ENCODE peak calls at places on chromosomes 3 and 15, in four cellular contexts. V is H1, C is K562, T is SK-N-SH. Q is an unnamed sample.

GRCh38 chr15:100332231-100332630 is 9.5 kb downstream of the ADAMTS17 start:
- DNase-seq in V (no peak), C (no peak), T (no peak), Q (no peak)

GRCh38 chr3:150107429-150108175 is 136.9 kb upstream of the PFN2 start:
- DNase-seq in V (no peak), C (no peak), T (no peak), Q (no peak)

GRCh38 chr3:113441051-113441770 is at the start of gene CFAP44:
- DNase-seq in V (peak), C (no peak), T (no peak), Q (peak)

GRCh38 chr15:77591960-77592613 is 40.6 kb downstream of the LINGO1 start:
- DNase-seq in V (no peak), C (no peak), T (no peak), Q (no peak)

GRCh38 chr15:51493892-51494291 is 128.7 kb downstream of the DMXL2 start:
- DNase-seq in V (no peak), C (no peak), T (no peak), Q (no peak)

GRCh38 chr15:22735781-22736180 is 50.7 kb upstream of the NIPA1 start:
- DNase-seq in V (no peak), C (no peak), T (no peak), Q (no peak)

GRCh38 chr3:71752911-71753715 is 542 bp upstream of the GPR27 start:
- DNase-seq in V (no peak), C (no peak), T (peak), Q (peak)

GRCh38 chr3:23776352-23776891 is 29.3 kb upstream of the UBE2E1 start:
- DNase-seq in V (no peak), C (no peak), T (no peak), Q (no peak)

GRCh38 chr3:199815-200214 is 3.3 kb downstream of the CHL1 start:
- DNase-seq in V (no peak), C (no peak), T (no peak), Q (no peak)

GRCh38 chr15:97502038-97502437 is 458.5 kb upstream of the ARRDC4 start:
- DNase-seq in V (no peak), C (no peak), T (no peak), Q (no peak)

GRCh38 chr3:183375787-183376186 is 52.6 kb downstream of the MCF2L2 start:
- DNase-seq in V (no peak), C (no peak), T (no peak), Q (no peak)

GRCh38 chr3:107394502-107394901 is 17.3 kb downstream of the CCDC54 start:
- DNase-seq in V (no peak), C (no peak), T (no peak), Q (no peak)

GRCh38 chr3:30245805-30246622 is 360.4 kb upstream of the TGFBR2 start:
- DNase-seq in V (no peak), C (no peak), T (no peak), Q (peak)

GRCh38 chr3:30084971-30085403 is 521.4 kb upstream of the TGFBR2 start:
- DNase-seq in V (no peak), C (no peak), T (no peak), Q (peak)

GRCh38 chr3:28347374-28348285 is 891 bp upstream of the ZCWPW2 start:
- DNase-seq in V (no peak), C (peak), T (no peak), Q (no peak)

GRCh38 chr3:122728186-122728585 is 47.5 kb downstream of the PARP14 start:
- DNase-seq in V (no peak), C (no peak), T (peak), Q (no peak)

GRCh38 chr3:121696190-121696589 is 35.5 kb upstream of the HCLS1 start:
- DNase-seq in V (no peak), C (no peak), T (no peak), Q (no peak)

GRCh38 chr3:42660131-42660715 is 6.7 kb downstream of the ZBTB47 start:
- DNase-seq in V (no peak), C (no peak), T (no peak), Q (no peak)

GRCh38 chr3:134009345-134010000 is 20.3 kb downstream of the SLCO2A1 start:
- DNase-seq in V (no peak), C (no peak), T (no peak), Q (no peak)

GRCh38 chr3:197352382-197352781 is 54.0 kb upstream of the DLG1 start:
- DNase-seq in V (no peak), C (no peak), T (peak), Q (no peak)

GRCh38 chr15:83848315-83849050 is 194.6 kb downstream of the ADAMTSL3 start:
- DNase-seq in V (no peak), C (no peak), T (no peak), Q (no peak)

GRCh38 chr3:13012228-13012691 is 61.0 kb downstream of the IQSEC1 start:
- DNase-seq in V (no peak), C (no peak), T (no peak), Q (no peak)

GRCh38 chr3:107198522-107199271 is 178.5 kb upstream of the CCDC54 start:
- DNase-seq in V (no peak), C (no peak), T (no peak), Q (no peak)

GRCh38 chr15:99158626-99159412 is 53.9 kb downstream of the SYNM start:
- DNase-seq in V (no peak), C (no peak), T (no peak), Q (no peak)

GRCh38 chr3:107206141-107206540 is 171.1 kb upstream of the CCDC54 start:
- DNase-seq in V (no peak), C (peak), T (peak), Q (no peak)

GRCh38 chr3:41296556-41296955 is 97.3 kb downstream of the CTNNB1 start:
- DNase-seq in V (no peak), C (no peak), T (no peak), Q (no peak)

GRCh38 chr3:41301548-41301947 is 102.2 kb downstream of the CTNNB1 start:
- DNase-seq in V (no peak), C (no peak), T (no peak), Q (no peak)

GRCh38 chr3:41295740-41296139 is 96.4 kb downstream of the CTNNB1 start:
- DNase-seq in V (no peak), C (no peak), T (no peak), Q (no peak)

GRCh38 chr3:41299036-41299435 is 99.7 kb downstream of the CTNNB1 start:
- DNase-seq in V (no peak), C (no peak), T (no peak), Q (no peak)

GRCh38 chr3:41297750-41298149 is 98.4 kb downstream of the CTNNB1 start:
- DNase-seq in V (no peak), C (no peak), T (no peak), Q (no peak)
- TF ChIP-seq TEAD4 in V (no peak), C (no peak), T (no peak), Q (no peak)

GRCh38 chr3:50158747-50159146 is 3.6 kb downstream of the SEMA3F start:
- DNase-seq in V (no peak), C (no peak), T (no peak), Q (no peak)
- TF ChIP-seq CTCF in V (peak), C (no peak), T (peak), Q (no peak)

GRCh38 chr15:71349336-71349735 is 234.1 kb downstream of the THSD4 start:
- DNase-seq in V (no peak), C (no peak), T (no peak), Q (no peak)
- TF ChIP-seq TEAD4 in V (no peak), C (no peak), T (no peak), Q (no peak)

GRCh38 chr15:59360896-59361295 is 11.8 kb downstream of the MYO1E start:
- DNase-seq in V (no peak), C (no peak), T (no peak), Q (no peak)

GRCh38 chr15:59364238-59364637 is 8.4 kb downstream of the MYO1E start:
- DNase-seq in V (no peak), C (no peak), T (no peak), Q (no peak)

GRCh38 chr15:59362339-59362738 is 10.3 kb downstream of the MYO1E start:
- DNase-seq in V (no peak), C (no peak), T (no peak), Q (no peak)

GRCh38 chr15:59355730-59356129 is 16.9 kb downstream of the MYO1E start:
- DNase-seq in V (no peak), C (no peak), T (no peak), Q (no peak)

DNA sequence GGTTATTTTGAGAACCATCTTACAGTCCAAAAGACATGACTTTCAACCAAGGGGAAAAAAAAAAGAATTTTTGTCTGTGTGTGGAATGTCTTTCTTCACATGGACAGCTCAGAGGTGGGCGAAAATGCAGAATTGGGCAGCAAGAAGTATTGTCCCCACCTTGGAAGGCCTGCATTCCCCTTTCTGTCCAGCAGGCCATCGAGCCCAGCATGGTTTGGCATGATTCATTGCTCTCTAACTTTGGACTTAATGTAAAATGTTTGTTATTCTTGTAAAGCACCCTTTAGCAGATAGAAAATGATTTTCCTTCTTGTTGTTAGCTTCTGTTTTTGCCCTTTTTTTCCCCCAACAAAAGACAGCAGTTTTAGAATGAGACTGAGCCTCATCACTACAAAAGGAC is 12.4 kb downstream of the MYO1E start:
- DNase-seq in V (no peak), C (peak), T (no peak), Q (peak)
- TF ChIP-seq CTCF in V (peak), C (peak), T (peak), Q (no peak)

GRCh38 chr3:126134219-126134975 is 46.0 kb downstream of the ALDH1L1 start:
- DNase-seq in V (no peak), C (peak), T (peak), Q (peak)

GRCh38 chr3:126135056-126135397 is 45.4 kb downstream of the ALDH1L1 start:
- DNase-seq in V (no peak), C (no peak), T (peak), Q (peak)

GRCh38 chr3:126131881-126132750 is 48.2 kb upstream of the SLC41A3 start:
- DNase-seq in V (no peak), C (no peak), T (peak), Q (peak)

GRCh38 chr3:126132751-126133511 is 47.5 kb downstream of the ALDH1L1 start:
- DNase-seq in V (peak), C (peak), T (peak), Q (peak)

DNA sequence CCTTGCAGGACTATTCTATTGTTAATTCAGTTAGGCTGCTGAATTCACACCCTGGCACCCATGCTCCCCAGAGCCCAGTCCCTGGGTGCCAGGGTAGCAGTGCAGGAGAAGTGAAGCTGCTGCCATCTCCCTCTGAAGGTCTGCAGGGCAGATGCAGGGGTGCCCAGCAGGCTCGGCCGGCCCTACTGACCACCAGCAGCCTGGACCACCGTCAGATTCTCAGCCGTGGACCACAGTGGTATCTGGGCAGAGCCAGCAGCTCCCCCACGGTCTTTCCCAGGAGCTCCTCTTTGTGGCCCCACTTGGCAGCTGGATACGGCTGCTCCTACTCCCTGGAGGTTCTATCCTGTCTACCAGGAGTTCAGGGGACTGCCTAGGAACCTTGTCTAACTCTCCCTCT is 46.8 kb downstream of the ALDH1L1 start:
- DNase-seq in V (no peak), C (no peak), T (no peak), Q (peak)
- TF ChIP-seq TEAD4 in V (no peak), C (no peak), T (no peak), Q (no peak)

GRCh38 chr3:171514466-171514865 is 54.3 kb upstream of the TNIK start:
- DNase-seq in V (no peak), C (no peak), T (no peak), Q (no peak)
- TF ChIP-seq CTCF in V (no peak), C (no peak), T (peak), Q (no peak)

DNA sequence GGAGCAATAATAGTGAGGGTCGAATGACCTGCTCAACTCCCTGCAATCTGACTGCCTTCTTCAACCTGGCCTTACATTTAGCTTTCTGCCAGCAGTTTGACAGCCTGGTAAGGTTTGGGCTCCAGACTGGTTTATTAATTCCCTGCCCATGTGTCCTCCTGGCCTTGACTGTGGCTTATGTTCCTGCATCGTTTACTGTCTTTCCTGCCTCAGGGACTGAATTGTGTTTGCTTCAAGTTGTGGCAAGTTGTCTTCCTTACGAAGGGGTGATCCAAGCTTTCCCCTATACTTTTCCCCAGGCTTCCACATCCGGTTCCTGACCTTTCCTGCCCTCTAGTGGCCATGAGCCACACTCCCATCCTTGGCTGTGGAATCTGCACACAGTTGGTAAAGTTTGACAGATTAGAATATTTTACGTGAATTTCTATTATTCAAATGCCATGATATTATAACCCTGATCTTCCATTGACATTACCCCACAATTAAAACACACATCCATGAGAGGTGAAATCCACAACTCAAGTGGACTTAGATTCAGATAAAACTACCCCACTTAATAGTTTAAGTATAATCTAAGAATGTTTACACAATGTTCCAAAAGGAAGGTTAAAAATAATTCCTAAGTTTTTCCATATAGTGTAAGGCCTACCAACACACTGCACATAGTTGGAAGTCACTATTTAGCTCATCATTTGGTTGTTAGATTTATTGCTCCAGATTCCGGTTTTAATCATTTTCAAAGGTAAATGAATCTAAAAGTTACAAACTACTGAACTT is 95.7 kb downstream of the NEDD4 start:
- DNase-seq in V (peak), C (peak), T (peak), Q (peak)
- TF ChIP-seq TEAD4 in V (no peak), C (no peak), T (no peak), Q (no peak)

DNA sequence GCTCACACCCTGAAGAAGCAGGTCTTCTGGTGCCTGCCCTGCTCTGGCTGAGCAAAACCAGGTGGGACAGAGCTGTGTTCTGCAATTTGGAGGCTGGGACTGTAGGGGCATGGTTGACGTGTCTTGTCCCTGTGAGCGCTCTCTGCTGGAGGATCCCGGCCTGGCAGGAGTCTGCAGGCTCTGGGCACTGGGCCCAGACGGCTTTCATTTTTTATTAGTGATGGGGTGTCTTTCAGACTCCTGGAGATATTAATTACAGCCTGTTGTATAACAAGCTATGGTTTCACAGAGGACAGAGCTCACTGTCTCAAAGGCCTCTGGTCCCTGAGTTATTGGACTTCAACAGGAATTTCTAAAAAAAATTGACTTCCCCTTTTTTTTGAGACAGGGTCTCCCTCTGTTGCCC is 29.5 kb upstream of the ZNF710 start:
- DNase-seq in V (peak), C (peak), T (peak), Q (peak)
- TF ChIP-seq CTCF in V (peak), C (peak), T (peak), Q (peak)

DNA sequence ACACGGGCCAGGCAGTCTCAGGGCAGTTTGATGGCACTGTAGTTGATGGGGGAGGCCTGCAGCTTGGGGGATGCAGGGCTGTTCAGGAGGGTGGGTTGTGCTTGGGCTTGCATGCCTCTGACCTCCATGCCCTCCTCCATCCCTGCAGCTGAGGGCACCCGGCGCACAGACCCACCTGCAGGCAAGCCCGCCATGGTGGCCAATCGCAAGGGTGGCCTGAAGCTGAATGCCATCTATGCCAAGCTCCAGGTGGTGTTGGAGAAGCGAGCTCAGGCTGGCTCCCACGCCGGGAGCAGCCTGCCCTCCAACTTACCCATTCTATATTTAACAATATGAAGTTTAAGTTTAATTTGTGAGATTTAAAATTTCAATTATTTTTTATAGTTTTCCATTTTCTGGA is 228.7 kb upstream of the DPH6 start:
- DNase-seq in V (no peak), C (no peak), T (no peak), Q (no peak)
- TF ChIP-seq TEAD4 in V (no peak), C (no peak), T (no peak), Q (no peak)